ENCODE peak calls at places on chromosomes 7 and 10, in four cellular contexts. One of them, this sample, is unnamed.

GRCh38 chr10:123496336-123496735 is 169.8 kb upstream of the GPR26 start:
- DNase-seq in prostate gland: no peak
- DNase-seq in hepatocyte: no peak
- DNase-seq in right cardiac atrium: no peak
- DNase-seq in this sample: no peak

GRCh38 chr10:71590786-71591350 is 128.7 kb downstream of the C10orf105 start:
- DNase-seq in prostate gland: no peak
- DNase-seq in hepatocyte: no peak
- DNase-seq in right cardiac atrium: peak; percentile 13
- DNase-seq in this sample: no peak

GRCh38 chr7:12162420-12163113 is 48.5 kb upstream of the TMEM106B start:
- DNase-seq in prostate gland: no peak
- DNase-seq in hepatocyte: no peak
- DNase-seq in right cardiac atrium: no peak
- DNase-seq in this sample: no peak

GRCh38 chr7:45663167-45663921 is 89.2 kb downstream of the ADCY1 start:
- DNase-seq in prostate gland: peak; percentile 9
- DNase-seq in hepatocyte: peak; percentile 32
- DNase-seq in right cardiac atrium: peak; percentile 73
- DNase-seq in this sample: no peak

GRCh38 chr10:85791846-85792532 is 574.6 kb downstream of the GRID1 start:
- DNase-seq in prostate gland: no peak
- DNase-seq in hepatocyte: peak; percentile 38
- DNase-seq in right cardiac atrium: no peak
- DNase-seq in this sample: no peak

GRCh38 chr10:2619472-2619871 is 447.9 kb upstream of the PFKP start:
- DNase-seq in prostate gland: no peak
- DNase-seq in hepatocyte: peak; percentile 28
- DNase-seq in right cardiac atrium: no peak
- DNase-seq in this sample: no peak

GRCh38 chr10:50470798-50471582 is 152.8 kb downstream of the SGMS1 start:
- DNase-seq in prostate gland: peak; percentile 64
- DNase-seq in hepatocyte: peak; percentile 8
- DNase-seq in right cardiac atrium: no peak
- DNase-seq in this sample: no peak

GRCh38 chr7:44325181-44325671 is at the start of gene CAMK2B:
- DNase-seq in prostate gland: no peak
- DNase-seq in hepatocyte: no peak
- DNase-seq in right cardiac atrium: peak; percentile 72
- DNase-seq in this sample: peak; percentile 43

GRCh38 chr7:76998263-76998666 is 33.9 kb downstream of the SPDYE17 start:
- DNase-seq in prostate gland: no peak
- DNase-seq in hepatocyte: no peak
- DNase-seq in right cardiac atrium: no peak
- DNase-seq in this sample: no peak

GRCh38 chr7:5237286-5237685 is 45.5 kb upstream of the SLC29A4 start:
- DNase-seq in prostate gland: peak; percentile 46
- DNase-seq in hepatocyte: peak; percentile 41
- DNase-seq in right cardiac atrium: peak; percentile 87
- DNase-seq in this sample: peak; percentile 74

GRCh38 chr10:55410415-55410885 is 609.4 kb upstream of the PCDH15 start:
- DNase-seq in prostate gland: peak; percentile 6
- DNase-seq in hepatocyte: peak; percentile 28
- DNase-seq in right cardiac atrium: peak; percentile 48
- DNase-seq in this sample: peak; percentile 63

GRCh38 chr10:43252785-43253341 is 14.0 kb downstream of the RASGEF1A start:
- DNase-seq in prostate gland: no peak
- DNase-seq in hepatocyte: no peak
- DNase-seq in right cardiac atrium: peak; percentile 27
- DNase-seq in this sample: no peak

GRCh38 chr7:41832936-41833335 is 130.0 kb upstream of the INHBA start:
- DNase-seq in prostate gland: no peak
- DNase-seq in hepatocyte: no peak
- DNase-seq in right cardiac atrium: no peak
- DNase-seq in this sample: no peak

GRCh38 chr10:70481831-70482530 is 3.4 kb downstream of the PALD1 start:
- DNase-seq in prostate gland: no peak
- DNase-seq in hepatocyte: no peak
- DNase-seq in right cardiac atrium: peak; percentile 90
- DNase-seq in this sample: peak; percentile 30

GRCh38 chr10:79333513-79333912 is 13.8 kb upstream of the PPIF start:
- DNase-seq in prostate gland: no peak
- DNase-seq in hepatocyte: no peak
- DNase-seq in right cardiac atrium: no peak
- DNase-seq in this sample: no peak

GRCh38 chr10:94097656-94098055 is 103.9 kb downstream of the PLCE1 start:
- DNase-seq in prostate gland: no peak
- DNase-seq in hepatocyte: no peak
- DNase-seq in right cardiac atrium: no peak
- DNase-seq in this sample: no peak

GRCh38 chr7:106610996-106611886 is 49.7 kb downstream of the CCDC71L start:
- DNase-seq in prostate gland: no peak
- DNase-seq in hepatocyte: no peak
- DNase-seq in right cardiac atrium: no peak
- DNase-seq in this sample: no peak

GRCh38 chr7:2903686-2904162 is 59.6 kb upstream of the GNA12 start:
- DNase-seq in prostate gland: no peak
- DNase-seq in hepatocyte: no peak
- DNase-seq in right cardiac atrium: no peak
- DNase-seq in this sample: no peak
- H3K27ac ChIP-seq in prostate gland: no peak overlapping the region
- H3K27ac ChIP-seq in hepatocyte: no peak overlapping the region
- H3K27ac ChIP-seq in right cardiac atrium: no peak overlapping the region
- H3K27ac ChIP-seq in this sample: no peak overlapping the region

DNA sequence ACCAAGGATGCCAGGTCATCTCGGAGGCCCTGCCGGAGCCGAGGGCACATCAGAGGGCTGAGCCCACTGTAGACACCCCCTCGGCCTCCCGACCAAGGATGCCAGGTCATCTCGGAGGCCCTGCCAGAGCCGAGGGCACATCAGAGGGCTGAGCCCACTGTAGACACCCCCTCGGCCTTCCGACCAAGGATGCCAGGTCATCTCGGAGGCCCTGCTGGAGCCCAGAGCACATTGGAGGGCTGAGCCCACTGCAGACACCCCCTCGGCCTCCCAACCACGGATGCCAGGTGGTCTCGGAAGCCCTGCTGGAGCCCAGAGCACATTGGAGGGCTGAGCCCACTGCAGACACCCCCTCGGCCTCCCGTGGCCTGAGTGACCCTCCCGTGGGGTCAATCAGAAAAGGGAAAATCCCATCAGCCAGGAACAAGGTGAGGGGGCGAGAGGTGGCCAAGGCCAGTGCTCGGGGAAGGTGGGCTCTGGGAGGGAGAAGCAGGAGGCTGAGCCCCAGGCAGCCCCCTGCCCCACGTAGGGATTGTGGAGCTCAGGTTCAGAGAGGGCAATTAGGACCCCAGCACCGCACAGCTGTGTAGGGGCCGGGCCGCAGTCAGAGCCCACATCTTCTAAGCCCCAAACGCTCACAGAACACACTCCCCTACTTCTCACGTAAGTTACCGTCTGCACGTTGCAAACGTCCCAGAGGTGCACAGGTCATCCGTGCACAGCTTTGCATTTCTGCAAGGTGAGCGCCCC is 37.6 kb upstream of the FOXL3 start:
- DNase-seq in prostate gland: no peak
- DNase-seq in hepatocyte: no peak
- DNase-seq in right cardiac atrium: peak; percentile 44
- DNase-seq in this sample: no peak
- H3K27ac ChIP-seq in prostate gland: no peak overlapping the region
- H3K27ac ChIP-seq in hepatocyte: no peak overlapping the region
- H3K27ac ChIP-seq in right cardiac atrium: no peak overlapping the region
- H3K27ac ChIP-seq in this sample: no peak overlapping the region

DNA sequence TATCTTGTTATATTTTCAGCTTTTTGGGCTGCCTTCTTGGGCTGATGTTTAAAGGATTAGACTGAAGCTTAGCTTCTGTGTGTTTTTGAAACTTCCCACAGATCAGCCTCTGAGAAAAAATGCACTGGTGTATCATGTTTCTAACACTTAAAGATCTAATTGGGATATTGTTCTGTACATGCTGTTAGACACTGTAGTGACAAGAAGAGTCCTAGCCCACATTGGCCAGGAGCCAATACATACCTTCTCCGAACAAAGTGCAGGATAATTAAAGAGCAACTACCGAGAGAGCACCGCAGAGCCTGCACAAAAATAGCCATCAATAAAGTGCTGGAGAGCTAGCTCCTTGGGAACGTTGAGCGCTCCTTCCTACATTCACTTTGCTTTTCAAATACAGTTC is 289.4 kb upstream of the SP8 start:
- DNase-seq in prostate gland: no peak
- DNase-seq in hepatocyte: peak; percentile 57
- DNase-seq in right cardiac atrium: no peak
- DNase-seq in this sample: no peak
- H3K27ac ChIP-seq in prostate gland: no peak overlapping the region
- H3K27ac ChIP-seq in hepatocyte: no peak overlapping the region
- H3K27ac ChIP-seq in right cardiac atrium: no peak overlapping the region
- H3K27ac ChIP-seq in this sample: no peak overlapping the region

GRCh38 chr7:55573526-55573925 is 1.2 kb upstream of the VOPP1 start:
- DNase-seq in prostate gland: no peak
- DNase-seq in hepatocyte: no peak
- DNase-seq in right cardiac atrium: no peak
- DNase-seq in this sample: no peak
- H3K27ac ChIP-seq in prostate gland: no peak overlapping the region
- H3K27ac ChIP-seq in hepatocyte: peak overlapping the region; percentile 83
- H3K27ac ChIP-seq in right cardiac atrium: no peak overlapping the region
- H3K27ac ChIP-seq in this sample: no peak overlapping the region

DNA sequence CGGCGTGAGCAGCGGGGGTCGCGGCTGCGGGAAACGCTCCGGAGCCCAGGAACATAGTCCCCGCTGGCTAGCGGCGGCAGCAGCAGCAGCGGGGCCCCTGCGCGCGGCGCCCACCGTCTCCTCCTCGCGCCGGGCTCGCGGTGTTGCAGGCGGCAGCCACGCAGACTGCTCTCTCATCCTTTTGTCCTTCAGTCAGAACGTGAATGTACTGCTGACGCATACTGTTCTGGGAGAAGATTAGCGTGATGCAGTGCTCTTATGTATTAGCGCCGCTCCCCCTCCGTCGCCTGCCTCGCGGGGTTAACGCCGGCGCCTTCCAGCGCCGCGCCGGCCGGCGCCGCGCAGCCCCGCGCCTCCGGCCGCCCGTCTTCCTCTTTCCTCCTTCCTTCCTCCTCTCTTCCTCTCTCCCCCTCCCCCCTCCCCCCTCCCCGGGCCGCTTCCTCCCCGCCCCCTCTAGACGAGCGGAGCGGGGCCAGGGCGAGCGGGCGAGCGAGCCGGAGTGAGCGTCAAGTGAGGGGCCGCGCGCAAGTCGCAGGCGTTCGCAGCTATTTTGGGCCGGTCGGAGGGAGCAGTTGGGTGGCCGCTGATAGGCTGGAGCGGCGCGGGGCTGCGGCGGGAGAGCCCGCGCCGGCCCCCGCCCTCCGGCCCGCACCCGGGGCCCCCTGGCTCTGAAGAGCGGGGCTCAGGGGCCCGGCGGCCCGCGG is 816 bp upstream of the LRRC4 start:
- DNase-seq in prostate gland: peak; percentile 16
- DNase-seq in hepatocyte: peak; percentile 89
- DNase-seq in right cardiac atrium: peak; percentile 75
- DNase-seq in this sample: peak; percentile 31
- H3K27ac ChIP-seq in prostate gland: no peak overlapping the region
- H3K27ac ChIP-seq in hepatocyte: peak overlapping the region; percentile 65
- H3K27ac ChIP-seq in right cardiac atrium: peak overlapping the region; percentile 19
- H3K27ac ChIP-seq in this sample: no peak overlapping the region

GRCh38 chr7:149223176-149223575 is 16.3 kb upstream of the ZNF212 start:
- DNase-seq in prostate gland: no peak
- DNase-seq in hepatocyte: no peak
- DNase-seq in right cardiac atrium: no peak
- DNase-seq in this sample: no peak

GRCh38 chr7:149216402-149216801 is 21.1 kb downstream of the ZNF282 start:
- DNase-seq in prostate gland: no peak
- DNase-seq in hepatocyte: no peak
- DNase-seq in right cardiac atrium: no peak
- DNase-seq in this sample: no peak

GRCh38 chr7:149217570-149217969 is 21.9 kb upstream of the ZNF212 start:
- DNase-seq in prostate gland: no peak
- DNase-seq in hepatocyte: no peak
- DNase-seq in right cardiac atrium: no peak
- DNase-seq in this sample: no peak

GRCh38 chr7:149220534-149220933 is 18.9 kb upstream of the ZNF212 start:
- DNase-seq in prostate gland: no peak
- DNase-seq in hepatocyte: no peak
- DNase-seq in right cardiac atrium: no peak
- DNase-seq in this sample: no peak

GRCh38 chr7:149218469-149219420 is 20.7 kb upstream of the ZNF212 start:
- DNase-seq in prostate gland: no peak
- DNase-seq in hepatocyte: no peak
- DNase-seq in right cardiac atrium: no peak
- DNase-seq in this sample: no peak
- H3K27ac ChIP-seq in prostate gland: no peak overlapping the region
- H3K27ac ChIP-seq in hepatocyte: no peak overlapping the region
- H3K27ac ChIP-seq in right cardiac atrium: no peak overlapping the region
- H3K27ac ChIP-seq in this sample: no peak overlapping the region

GRCh38 chr10:34078798-34079470 is 736.2 kb downstream of the PARD3 start:
- DNase-seq in prostate gland: no peak
- DNase-seq in hepatocyte: no peak
- DNase-seq in right cardiac atrium: peak; percentile 90
- DNase-seq in this sample: no peak

GRCh38 chr10:34081347-34081743 is 733.8 kb downstream of the PARD3 start:
- DNase-seq in prostate gland: no peak
- DNase-seq in hepatocyte: no peak
- DNase-seq in right cardiac atrium: peak; percentile 67
- DNase-seq in this sample: no peak

GRCh38 chr10:34079702-34080484 is 735.2 kb downstream of the PARD3 start:
- DNase-seq in prostate gland: no peak
- DNase-seq in hepatocyte: no peak
- DNase-seq in right cardiac atrium: no peak
- DNase-seq in this sample: no peak

GRCh38 chr10:34081948-34082347 is 733.1 kb downstream of the PARD3 start:
- DNase-seq in prostate gland: no peak
- DNase-seq in hepatocyte: no peak
- DNase-seq in right cardiac atrium: no peak
- DNase-seq in this sample: no peak

DNA sequence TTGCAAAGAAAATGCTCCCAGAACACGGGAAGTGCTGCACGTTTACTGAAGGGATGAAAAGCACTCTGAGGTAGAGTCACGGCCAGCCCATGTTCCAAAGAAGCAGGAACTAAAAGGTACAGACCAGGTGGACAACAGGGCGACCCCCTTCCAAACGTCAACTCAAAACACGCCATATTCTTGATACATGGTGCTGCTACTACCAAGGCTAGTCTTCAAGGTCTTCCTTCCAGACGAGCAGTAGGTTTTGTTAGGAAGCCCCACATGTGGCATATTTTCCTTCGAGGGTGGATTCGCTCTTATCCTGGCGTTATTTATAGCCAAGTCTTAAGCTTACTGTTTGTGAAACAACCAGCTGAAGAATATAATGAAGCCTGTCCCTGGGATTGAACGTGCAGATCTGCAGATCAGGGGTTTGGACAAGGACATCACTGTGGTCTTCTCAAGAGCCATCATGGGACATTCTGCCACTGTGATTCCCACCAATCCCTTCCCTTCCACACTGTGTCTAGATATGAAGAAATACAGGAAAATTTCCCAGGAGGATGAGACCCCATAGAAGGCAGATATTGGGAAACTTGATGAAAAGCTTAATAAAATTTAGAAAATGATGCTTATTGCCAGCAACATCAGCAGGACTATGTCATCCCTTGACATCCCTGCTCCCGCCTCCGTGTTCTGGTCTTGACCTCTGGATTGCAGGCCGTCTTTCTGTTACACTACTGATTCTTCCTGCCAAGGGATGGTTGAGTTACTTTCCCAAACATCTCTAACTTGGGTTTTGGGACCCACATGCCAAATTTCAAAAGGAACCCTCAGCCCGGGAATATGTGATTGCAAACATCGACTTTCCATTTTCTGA is 734.4 kb downstream of the PARD3 start:
- DNase-seq in prostate gland: no peak
- DNase-seq in hepatocyte: no peak
- DNase-seq in right cardiac atrium: peak; percentile 67
- DNase-seq in this sample: no peak
- H3K27ac ChIP-seq in prostate gland: no peak overlapping the region
- H3K27ac ChIP-seq in hepatocyte: no peak overlapping the region
- H3K27ac ChIP-seq in right cardiac atrium: no peak overlapping the region
- H3K27ac ChIP-seq in this sample: no peak overlapping the region